ENCODE peak calls at places on chromosomes 5 and 9, in eight cellular contexts. K, T, Y, A, G, S, W and O are unnamed samples.

GRCh38 chr5:55763736-55764420 is 26.0 kb downstream of the DDX4 start:
- DNase-seq in K (no peak), T (no peak), Y (no peak), A (no peak), G (no peak), S (no peak), W (no peak), O (no peak)

GRCh38 chr5:62182802-62183201 is 123.2 kb upstream of the KIF2A start:
- DNase-seq in K (no peak), T (no peak), Y (no peak), A (no peak), G (no peak), S (no peak), W (no peak), O (no peak)

GRCh38 chr5:1141827-1142226 is 30.0 kb upstream of the SLC12A7 start:
- DNase-seq in K (no peak), T (no peak), Y (peak; percentile 31), A (peak; percentile 44), G (peak; percentile 6), S (no peak), W (peak; percentile 60), O (no peak)

GRCh38 chr5:179762781-179763176 is 30.2 kb downstream of the MAML1 start:
- DNase-seq in K (no peak), T (no peak), Y (no peak), A (no peak), G (no peak), S (no peak), W (no peak), O (no peak)

GRCh38 chr5:125065114-125065513 is 318.7 kb upstream of the ZNF608 start:
- DNase-seq in K (no peak), T (no peak), Y (no peak), A (peak; percentile 71), G (no peak), S (no peak), W (no peak), O (peak; percentile 46)

GRCh38 chr9:125409217-125409636 is 147.6 kb downstream of the GAPVD1 start:
- DNase-seq in K (peak; percentile 34), T (no peak), Y (no peak), A (no peak), G (no peak), S (peak; percentile 58), W (no peak), O (no peak)

GRCh38 chr5:109921735-109922395 is 232.1 kb downstream of the MAN2A1 start:
- DNase-seq in K (peak; percentile 59), T (no peak), Y (peak; percentile 79), A (no peak), G (peak; percentile 66), S (no peak), W (peak; percentile 75), O (no peak)

GRCh38 chr5:171835066-171835465 is 49.4 kb downstream of the SMIM23 start:
- DNase-seq in K (no peak), T (no peak), Y (no peak), A (no peak), G (no peak), S (no peak), W (peak; percentile 35), O (no peak)

GRCh38 chr9:116549061-116549664 is 137.9 kb upstream of the TRIM32 start:
- DNase-seq in K (no peak), T (peak; percentile 78), Y (peak; percentile 80), A (no peak), G (no peak), S (no peak), W (peak; percentile 93), O (no peak)

GRCh38 chr9:105243015-105243686 is 1.3 kb upstream of the SLC44A1 start:
- DNase-seq in K (no peak), T (no peak), Y (no peak), A (no peak), G (no peak), S (no peak), W (peak; percentile 38), O (no peak)

GRCh38 chr9:125522328-125522725 is 184.7 kb downstream of the MAPKAP1 start:
- DNase-seq in K (no peak), T (peak; percentile 8), Y (no peak), A (no peak), G (no peak), S (no peak), W (no peak), O (no peak)

GRCh38 chr9:107737987-107738743 is 248.6 kb upstream of the KLF4 start:
- DNase-seq in K (no peak), T (no peak), Y (peak; percentile 66), A (peak; percentile 55), G (peak; percentile 87), S (no peak), W (no peak), O (peak; percentile 1)

GRCh38 chr5:128349044-128349629 is 188.9 kb downstream of the FBN2 start:
- DNase-seq in K (no peak), T (no peak), Y (no peak), A (peak; percentile 91), G (peak; percentile 70), S (no peak), W (peak; percentile 84), O (peak; percentile 85)

GRCh38 chr9:136660971-136661540 is 1.7 kb upstream of the EGFL7 start:
- DNase-seq in K (peak; percentile 1), T (no peak), Y (no peak), A (no peak), G (no peak), S (no peak), W (no peak), O (no peak)